ENCODE peak calls at places on chromosomes 12 and 14, in seven cellular contexts. One of them, this sample, is unnamed.

GRCh38 chr12:54215990-54216579 is 27.3 kb upstream of the SMUG1 start:
- DNase-seq in stimulated activated CD4-positive, alpha-beta T cell treated with anti-CD3 and anti-CD28 coated beads, Interleukin-2, amount 100 ng/mL, for 48 hours: no peak
- DNase-seq in omental fat pad: no peak
- DNase-seq in nucleus accumbens: no peak
- DNase-seq in stimulated activated CD8-positive, alpha-beta memory T cell treated with anti-CD3 and anti-CD28 coated beads, Interleukin-2, amount 100 ng/mL, for 48 hours: peak; percentile 32
- DNase-seq in natural killer cell: no peak
- DNase-seq in GOT3: no peak
- DNase-seq in this sample: no peak

GRCh38 chr14:61462566-61463195 is 141.3 kb downstream of the PRKCH start:
- DNase-seq in stimulated activated CD4-positive, alpha-beta T cell treated with anti-CD3 and anti-CD28 coated beads, Interleukin-2, amount 100 ng/mL, for 48 hours: no peak
- DNase-seq in omental fat pad: no peak
- DNase-seq in nucleus accumbens: no peak
- DNase-seq in stimulated activated CD8-positive, alpha-beta memory T cell treated with anti-CD3 and anti-CD28 coated beads, Interleukin-2, amount 100 ng/mL, for 48 hours: no peak
- DNase-seq in natural killer cell: no peak
- DNase-seq in GOT3: no peak
- DNase-seq in this sample: no peak

GRCh38 chr12:119786539-119786938 is 90.6 kb downstream of the CIT start:
- DNase-seq in stimulated activated CD4-positive, alpha-beta T cell treated with anti-CD3 and anti-CD28 coated beads, Interleukin-2, amount 100 ng/mL, for 48 hours: no peak
- DNase-seq in omental fat pad: no peak
- DNase-seq in nucleus accumbens: no peak
- DNase-seq in stimulated activated CD8-positive, alpha-beta memory T cell treated with anti-CD3 and anti-CD28 coated beads, Interleukin-2, amount 100 ng/mL, for 48 hours: no peak
- DNase-seq in natural killer cell: no peak
- DNase-seq in GOT3: no peak
- DNase-seq in this sample: no peak

GRCh38 chr12:75690556-75690955 is 179.1 kb upstream of the KRR1 start:
- DNase-seq in stimulated activated CD4-positive, alpha-beta T cell treated with anti-CD3 and anti-CD28 coated beads, Interleukin-2, amount 100 ng/mL, for 48 hours: no peak
- DNase-seq in omental fat pad: no peak
- DNase-seq in nucleus accumbens: no peak
- DNase-seq in stimulated activated CD8-positive, alpha-beta memory T cell treated with anti-CD3 and anti-CD28 coated beads, Interleukin-2, amount 100 ng/mL, for 48 hours: no peak
- DNase-seq in natural killer cell: no peak
- DNase-seq in GOT3: no peak
- DNase-seq in this sample: no peak

GRCh38 chr12:28065889-28066630 is 93.5 kb upstream of the PTHLH start:
- DNase-seq in stimulated activated CD4-positive, alpha-beta T cell treated with anti-CD3 and anti-CD28 coated beads, Interleukin-2, amount 100 ng/mL, for 48 hours: no peak
- DNase-seq in omental fat pad: no peak
- DNase-seq in nucleus accumbens: no peak
- DNase-seq in stimulated activated CD8-positive, alpha-beta memory T cell treated with anti-CD3 and anti-CD28 coated beads, Interleukin-2, amount 100 ng/mL, for 48 hours: no peak
- DNase-seq in natural killer cell: no peak
- DNase-seq in GOT3: no peak
- DNase-seq in this sample: no peak

GRCh38 chr14:22333408-22334274 is 255.4 kb downstream of the DAD1 start:
- DNase-seq in stimulated activated CD4-positive, alpha-beta T cell treated with anti-CD3 and anti-CD28 coated beads, Interleukin-2, amount 100 ng/mL, for 48 hours: no peak
- DNase-seq in omental fat pad: no peak
- DNase-seq in nucleus accumbens: no peak
- DNase-seq in stimulated activated CD8-positive, alpha-beta memory T cell treated with anti-CD3 and anti-CD28 coated beads, Interleukin-2, amount 100 ng/mL, for 48 hours: no peak
- DNase-seq in natural killer cell: no peak
- DNase-seq in GOT3: no peak
- DNase-seq in this sample: no peak

GRCh38 chr12:87302126-87302732 is 727.0 kb downstream of the C12orf50 start:
- DNase-seq in stimulated activated CD4-positive, alpha-beta T cell treated with anti-CD3 and anti-CD28 coated beads, Interleukin-2, amount 100 ng/mL, for 48 hours: no peak
- DNase-seq in omental fat pad: no peak
- DNase-seq in nucleus accumbens: no peak
- DNase-seq in stimulated activated CD8-positive, alpha-beta memory T cell treated with anti-CD3 and anti-CD28 coated beads, Interleukin-2, amount 100 ng/mL, for 48 hours: no peak
- DNase-seq in natural killer cell: no peak
- DNase-seq in GOT3: no peak
- DNase-seq in this sample: no peak

GRCh38 chr12:113734503-113734902 is 231.6 kb downstream of the RBM19 start:
- DNase-seq in stimulated activated CD4-positive, alpha-beta T cell treated with anti-CD3 and anti-CD28 coated beads, Interleukin-2, amount 100 ng/mL, for 48 hours: no peak
- DNase-seq in omental fat pad: no peak
- DNase-seq in nucleus accumbens: no peak
- DNase-seq in stimulated activated CD8-positive, alpha-beta memory T cell treated with anti-CD3 and anti-CD28 coated beads, Interleukin-2, amount 100 ng/mL, for 48 hours: no peak
- DNase-seq in natural killer cell: no peak
- DNase-seq in GOT3: no peak
- DNase-seq in this sample: no peak

GRCh38 chr14:71554323-71554722 is 377.9 kb upstream of the RGS6 start:
- DNase-seq in stimulated activated CD4-positive, alpha-beta T cell treated with anti-CD3 and anti-CD28 coated beads, Interleukin-2, amount 100 ng/mL, for 48 hours: no peak
- DNase-seq in omental fat pad: no peak
- DNase-seq in nucleus accumbens: no peak
- DNase-seq in stimulated activated CD8-positive, alpha-beta memory T cell treated with anti-CD3 and anti-CD28 coated beads, Interleukin-2, amount 100 ng/mL, for 48 hours: no peak
- DNase-seq in natural killer cell: no peak
- DNase-seq in GOT3: no peak
- DNase-seq in this sample: no peak

GRCh38 chr12:98259667-98260066 is 255.7 kb upstream of the TMPO start:
- DNase-seq in stimulated activated CD4-positive, alpha-beta T cell treated with anti-CD3 and anti-CD28 coated beads, Interleukin-2, amount 100 ng/mL, for 48 hours: no peak
- DNase-seq in omental fat pad: no peak
- DNase-seq in nucleus accumbens: no peak
- DNase-seq in stimulated activated CD8-positive, alpha-beta memory T cell treated with anti-CD3 and anti-CD28 coated beads, Interleukin-2, amount 100 ng/mL, for 48 hours: no peak
- DNase-seq in natural killer cell: no peak
- DNase-seq in GOT3: no peak
- DNase-seq in this sample: no peak

This sample was measured in stimulated activated effector memory CD8-positive, alpha-beta T cell treated with anti-CD3 and anti-CD28 coated beads, Interleukin-12 subunit alpha, Interleukin-12 subunit beta, amount 100 ng/mL, for 72 hours.